ENCODE peak calls at places on chromosomes 2 and 18, in six cellular contexts. One of them, this sample, is unnamed.

GRCh38 chr2:17300141-17300540 is 218.1 kb downstream of the RAD51AP2 start:
- DNase-seq in adrenal gland: no peak
- DNase-seq in epithelial cell of proximal tubule: peak
- DNase-seq in heart right ventricle: no peak
- DNase-seq in GM06990: no peak
- DNase-seq in adipocyte: peak
- DNase-seq in this sample: peak

GRCh38 chr2:52000156-52000855 is 968.4 kb upstream of the NRXN1 start:
- DNase-seq in epithelial cell of proximal tubule: no peak
- DNase-seq in adrenal gland: no peak
- DNase-seq in adipocyte: no peak
- DNase-seq in GM06990: no peak
- DNase-seq in heart right ventricle: no peak
- DNase-seq in this sample: no peak

GRCh38 chr2:230262246-230262645 is 36.7 kb downstream of the SP140 start:
- DNase-seq in GM06990: no peak
- DNase-seq in adipocyte: no peak
- DNase-seq in epithelial cell of proximal tubule: no peak
- DNase-seq in adrenal gland: no peak
- DNase-seq in heart right ventricle: no peak
- DNase-seq in this sample: no peak

GRCh38 chr2:66495788-66496640 is 61.1 kb downstream of the MEIS1 start:
- DNase-seq in epithelial cell of proximal tubule: peak
- DNase-seq in adrenal gland: peak
- DNase-seq in GM06990: no peak
- DNase-seq in adipocyte: peak
- DNase-seq in heart right ventricle: no peak
- DNase-seq in this sample: peak

GRCh38 chr2:197209742-197210408 is 100.7 kb downstream of the ANKRD44 start:
- DNase-seq in epithelial cell of proximal tubule: peak
- DNase-seq in heart right ventricle: no peak
- DNase-seq in GM06990: peak
- DNase-seq in adrenal gland: no peak
- DNase-seq in adipocyte: no peak
- DNase-seq in this sample: peak

GRCh38 chr2:69958480-69958879 is 3.0 kb downstream of the ASPRV1 start:
- DNase-seq in adrenal gland: no peak
- DNase-seq in adipocyte: no peak
- DNase-seq in heart right ventricle: no peak
- DNase-seq in GM06990: no peak
- DNase-seq in epithelial cell of proximal tubule: no peak
- DNase-seq in this sample: no peak

GRCh38 chr2:172282944-172283343 is 144.4 kb upstream of the ITGA6 start:
- DNase-seq in adrenal gland: no peak
- DNase-seq in GM06990: no peak
- DNase-seq in epithelial cell of proximal tubule: no peak
- DNase-seq in heart right ventricle: no peak
- DNase-seq in adipocyte: peak
- DNase-seq in this sample: peak

GRCh38 chr18:66344227-66344626 is 259.7 kb downstream of the CDH19 start:
- DNase-seq in GM06990: no peak
- DNase-seq in heart right ventricle: no peak
- DNase-seq in adipocyte: no peak
- DNase-seq in adrenal gland: no peak
- DNase-seq in epithelial cell of proximal tubule: no peak
- DNase-seq in this sample: no peak

GRCh38 chr18:2425426-2426317 is 145.6 kb downstream of the METTL4 start:
- DNase-seq in epithelial cell of proximal tubule: no peak
- DNase-seq in adipocyte: peak
- DNase-seq in GM06990: no peak
- DNase-seq in adrenal gland: no peak
- DNase-seq in heart right ventricle: no peak
- DNase-seq in this sample: no peak

GRCh38 chr2:172893654-172894053 is 158.0 kb downstream of the RAPGEF4 start:
- DNase-seq in adipocyte: no peak
- DNase-seq in adrenal gland: no peak
- DNase-seq in epithelial cell of proximal tubule: no peak
- DNase-seq in GM06990: no peak
- DNase-seq in heart right ventricle: no peak
- DNase-seq in this sample: no peak

GRCh38 chr18:13989209-13989608 is 73.9 kb upstream of the MC2R start:
- DNase-seq in adipocyte: no peak
- DNase-seq in heart right ventricle: no peak
- DNase-seq in adrenal gland: peak
- DNase-seq in epithelial cell of proximal tubule: no peak
- DNase-seq in GM06990: no peak
- DNase-seq in this sample: no peak

GRCh38 chr2:675982-676646 is 1.1 kb downstream of the TMEM18 start:
- DNase-seq in GM06990: no peak
- DNase-seq in epithelial cell of proximal tubule: peak
- DNase-seq in heart right ventricle: no peak
- DNase-seq in adipocyte: peak
- DNase-seq in adrenal gland: peak
- DNase-seq in this sample: peak

GRCh38 chr18:7946724-7947377 is 379.7 kb downstream of the PTPRM start:
- DNase-seq in GM06990: no peak
- DNase-seq in adipocyte: peak
- DNase-seq in adrenal gland: peak
- DNase-seq in epithelial cell of proximal tubule: peak
- DNase-seq in heart right ventricle: no peak
- DNase-seq in this sample: peak
- H3K4me3 ChIP-seq in GM06990: peak
- H3K4me3 ChIP-seq in adipocyte: peak
- H3K4me3 ChIP-seq in adrenal gland: peak
- H3K4me3 ChIP-seq in epithelial cell of proximal tubule: peak
- H3K4me3 ChIP-seq in heart right ventricle: no peak
- H3K4me3 ChIP-seq in this sample: peak

GRCh38 chr18:59907172-59907571 is 7.4 kb downstream of the PMAIP1 start:
- DNase-seq in GM06990: peak
- DNase-seq in adipocyte: peak
- DNase-seq in adrenal gland: no peak
- DNase-seq in epithelial cell of proximal tubule: no peak
- DNase-seq in heart right ventricle: no peak
- DNase-seq in this sample: no peak
- H3K4me3 ChIP-seq in GM06990: peak
- H3K4me3 ChIP-seq in adipocyte: no peak
- H3K4me3 ChIP-seq in adrenal gland: no peak
- H3K4me3 ChIP-seq in epithelial cell of proximal tubule: no peak
- H3K4me3 ChIP-seq in heart right ventricle: no peak
- H3K4me3 ChIP-seq in this sample: no peak

DNA sequence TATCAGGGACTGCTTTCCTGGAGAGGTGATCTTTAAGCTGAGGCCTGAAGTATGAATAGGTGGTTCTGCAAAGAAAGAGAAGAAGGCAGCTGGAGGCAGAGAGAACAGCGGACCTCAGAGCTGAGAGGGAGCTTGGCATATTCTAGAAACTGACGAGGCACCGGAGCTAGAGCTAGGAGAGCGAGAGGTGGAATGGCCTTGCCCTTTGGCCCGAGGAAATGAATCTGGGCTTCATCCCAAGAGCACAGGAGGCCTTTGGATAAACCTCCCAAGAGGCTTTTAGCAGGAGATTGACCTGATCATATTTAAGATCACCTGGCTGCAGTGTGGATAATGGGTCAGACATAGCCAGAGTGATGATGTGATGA is 7.9 kb downstream of the DYSF start:
- DNase-seq in adipocyte: no peak
- DNase-seq in GM06990: no peak
- DNase-seq in heart right ventricle: no peak
- DNase-seq in adrenal gland: no peak
- DNase-seq in epithelial cell of proximal tubule: no peak
- DNase-seq in this sample: no peak
- H3K4me3 ChIP-seq in adipocyte: no peak
- H3K4me3 ChIP-seq in GM06990: no peak
- H3K4me3 ChIP-seq in heart right ventricle: no peak
- H3K4me3 ChIP-seq in adrenal gland: no peak
- H3K4me3 ChIP-seq in epithelial cell of proximal tubule: no peak
- H3K4me3 ChIP-seq in this sample: no peak

DNA sequence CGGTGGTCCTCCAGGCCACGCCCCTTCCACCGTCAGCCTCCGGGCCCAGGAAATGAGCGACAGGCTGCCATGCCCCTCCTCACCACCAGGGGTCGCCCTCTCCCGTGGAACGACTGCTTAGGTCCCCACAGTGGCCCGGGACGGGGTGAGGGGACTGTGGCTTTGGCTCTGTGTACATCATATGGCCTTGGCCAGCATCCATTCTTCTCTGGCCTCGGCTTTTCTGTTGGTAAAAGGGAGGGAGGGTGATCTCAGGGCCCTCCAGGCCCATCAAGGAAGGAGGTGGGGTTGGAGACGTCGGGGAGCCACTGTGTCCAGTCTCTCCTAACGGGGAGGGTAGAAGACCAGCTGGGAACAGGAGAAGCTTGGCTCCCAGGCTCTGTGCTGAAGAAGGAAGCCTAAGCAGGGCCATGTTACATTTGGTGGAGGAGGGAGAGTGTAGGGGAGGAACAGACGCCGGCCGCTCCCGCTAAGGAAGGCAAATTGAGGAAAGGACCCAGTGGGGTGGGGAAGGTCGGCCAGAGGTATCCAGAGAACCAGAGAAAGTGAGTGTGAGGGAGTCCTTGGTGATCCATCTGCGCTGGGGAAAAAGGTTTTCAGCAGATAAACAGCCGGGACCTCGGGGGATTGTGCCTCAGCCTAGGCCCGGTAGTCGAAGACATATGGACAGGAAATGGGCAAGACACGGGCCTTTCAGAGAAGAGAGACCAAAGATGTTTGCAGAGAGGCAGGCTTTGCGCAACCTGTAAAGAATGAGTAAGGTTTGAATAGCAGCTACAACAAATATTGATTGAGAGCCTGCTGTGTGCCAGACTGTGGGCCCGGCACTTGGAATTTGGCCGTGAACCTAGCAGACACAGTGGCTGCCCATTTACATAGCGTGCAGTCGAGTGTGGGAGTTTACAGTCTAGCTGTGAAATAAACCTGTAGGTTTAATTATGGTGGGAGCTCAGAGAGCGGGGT is 2.5 kb downstream of the SH2D6 start:
- DNase-seq in adrenal gland: peak
- DNase-seq in adipocyte: peak
- DNase-seq in heart right ventricle: peak
- DNase-seq in GM06990: peak
- DNase-seq in epithelial cell of proximal tubule: no peak
- DNase-seq in this sample: no peak
- H3K4me3 ChIP-seq in adrenal gland: no peak
- H3K4me3 ChIP-seq in adipocyte: peak
- H3K4me3 ChIP-seq in heart right ventricle: no peak
- H3K4me3 ChIP-seq in GM06990: peak
- H3K4me3 ChIP-seq in epithelial cell of proximal tubule: peak
- H3K4me3 ChIP-seq in this sample: no peak

DNA sequence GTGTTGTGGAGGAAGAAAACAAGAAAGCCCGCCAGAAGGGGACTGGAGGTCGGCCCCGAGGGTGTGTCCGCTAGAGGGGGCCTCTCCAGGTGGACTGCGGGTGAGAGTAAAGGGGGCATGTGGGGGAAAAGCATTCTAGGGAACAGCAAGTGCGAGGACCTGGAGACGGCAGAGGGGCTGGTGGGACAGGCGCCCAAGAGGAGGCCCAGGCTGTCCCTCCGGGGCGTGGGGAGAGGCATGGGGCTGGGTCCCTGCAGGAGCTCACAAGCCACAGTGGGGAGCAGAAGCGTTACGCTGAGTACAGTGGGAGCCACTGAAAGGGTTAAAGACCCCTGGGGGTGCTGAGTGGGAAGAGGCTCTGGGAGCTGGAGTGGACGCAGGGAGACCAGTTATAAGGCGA is 1.6 kb upstream of the KLF11 start:
- DNase-seq in epithelial cell of proximal tubule: no peak
- DNase-seq in adrenal gland: no peak
- DNase-seq in heart right ventricle: no peak
- DNase-seq in adipocyte: no peak
- DNase-seq in GM06990: no peak
- DNase-seq in this sample: no peak
- H3K4me3 ChIP-seq in epithelial cell of proximal tubule: no peak
- H3K4me3 ChIP-seq in adrenal gland: peak
- H3K4me3 ChIP-seq in heart right ventricle: no peak
- H3K4me3 ChIP-seq in adipocyte: no peak
- H3K4me3 ChIP-seq in GM06990: no peak
- H3K4me3 ChIP-seq in this sample: no peak

GRCh38 chr2:199455186-199455532 is 2.6 kb downstream of the SATB2 start:
- DNase-seq in epithelial cell of proximal tubule: no peak
- DNase-seq in heart right ventricle: no peak
- DNase-seq in GM06990: no peak
- DNase-seq in adipocyte: no peak
- DNase-seq in adrenal gland: no peak
- DNase-seq in this sample: no peak
- H3K4me3 ChIP-seq in epithelial cell of proximal tubule: peak
- H3K4me3 ChIP-seq in heart right ventricle: no peak
- H3K4me3 ChIP-seq in GM06990: no peak
- H3K4me3 ChIP-seq in adipocyte: peak
- H3K4me3 ChIP-seq in adrenal gland: no peak
- H3K4me3 ChIP-seq in this sample: no peak

DNA sequence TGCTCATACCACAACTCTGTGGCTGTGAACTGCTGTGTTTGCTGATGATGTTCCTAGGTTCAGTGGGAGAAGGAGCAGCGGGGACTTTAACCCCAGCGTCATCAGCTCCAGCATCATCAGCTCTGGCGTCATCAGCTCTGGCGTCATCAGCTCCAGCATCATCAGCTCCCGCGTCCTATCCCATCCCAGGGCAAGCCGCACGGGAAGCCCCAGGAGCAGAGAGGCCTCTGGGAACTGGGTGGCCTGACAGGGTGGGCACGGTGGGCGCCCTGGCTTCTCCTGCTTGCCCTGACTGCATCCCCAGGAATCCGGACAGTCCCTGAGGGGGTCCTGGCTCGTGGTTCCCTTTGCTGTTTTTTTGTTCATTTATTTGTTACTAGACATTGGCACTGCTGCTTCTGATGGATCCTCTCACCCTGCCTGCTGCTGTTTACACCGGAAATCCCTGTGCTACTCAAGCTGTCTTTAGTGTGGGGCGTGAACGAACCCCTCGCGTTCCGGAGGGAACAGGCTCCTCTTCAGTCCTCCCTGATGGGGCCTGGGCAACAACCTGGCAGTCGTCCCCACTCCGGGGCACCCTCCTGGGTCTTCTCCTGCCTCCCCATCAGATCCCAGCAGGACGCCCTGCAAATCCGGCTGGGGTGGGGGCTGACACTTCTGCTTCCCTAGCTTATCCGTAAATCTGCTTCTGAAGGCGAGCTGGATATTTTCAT is 67.1 kb upstream of the PXDN start:
- DNase-seq in heart right ventricle: no peak
- DNase-seq in adrenal gland: no peak
- DNase-seq in epithelial cell of proximal tubule: no peak
- DNase-seq in adipocyte: no peak
- DNase-seq in GM06990: no peak
- DNase-seq in this sample: no peak
- H3K4me3 ChIP-seq in heart right ventricle: no peak
- H3K4me3 ChIP-seq in adrenal gland: no peak
- H3K4me3 ChIP-seq in epithelial cell of proximal tubule: no peak
- H3K4me3 ChIP-seq in adipocyte: no peak
- H3K4me3 ChIP-seq in GM06990: no peak
- H3K4me3 ChIP-seq in this sample: no peak

This sample was measured in kidney epithelial cell.